ENCODE peak calls at places on chromosomes 6 and 20, in nine cellular contexts. One of them, this sample, is unnamed.

GRCh38 chr6:100979269-100979668 is 98.1 kb upstream of the ASCC3 start:
- DNase-seq in tibial artery: no peak
- DNase-seq in adipocyte: no peak
- DNase-seq in mesenchymal stem cell: no peak
- DNase-seq in ovary: no peak
- DNase-seq in stomach: no peak
- DNase-seq in effector memory CD4-positive, alpha-beta T cell: no peak
- DNase-seq in CD8-positive, alpha-beta memory T cell: no peak
- DNase-seq in neuronal stem cell: peak; percentile 12
- DNase-seq in this sample: no peak

GRCh38 chr6:87103977-87104601 is 9.2 kb upstream of the CGA start:
- DNase-seq in tibial artery: no peak
- DNase-seq in adipocyte: no peak
- DNase-seq in mesenchymal stem cell: no peak
- DNase-seq in ovary: no peak
- DNase-seq in stomach: no peak
- DNase-seq in effector memory CD4-positive, alpha-beta T cell: no peak
- DNase-seq in CD8-positive, alpha-beta memory T cell: no peak
- DNase-seq in neuronal stem cell: no peak
- DNase-seq in this sample: no peak

GRCh38 chr6:109902870-109903269 is 75.2 kb upstream of the GPR6 start:
- DNase-seq in tibial artery: no peak
- DNase-seq in adipocyte: no peak
- DNase-seq in mesenchymal stem cell: no peak
- DNase-seq in ovary: no peak
- DNase-seq in stomach: no peak
- DNase-seq in effector memory CD4-positive, alpha-beta T cell: no peak
- DNase-seq in CD8-positive, alpha-beta memory T cell: no peak
- DNase-seq in neuronal stem cell: no peak
- DNase-seq in this sample: no peak

GRCh38 chr6:70221025-70221714 is 81.7 kb downstream of the COL9A1 start:
- DNase-seq in tibial artery: no peak
- DNase-seq in adipocyte: peak; percentile 73
- DNase-seq in mesenchymal stem cell: peak; percentile 46
- DNase-seq in ovary: no peak
- DNase-seq in stomach: no peak
- DNase-seq in effector memory CD4-positive, alpha-beta T cell: no peak
- DNase-seq in CD8-positive, alpha-beta memory T cell: no peak
- DNase-seq in neuronal stem cell: peak; percentile 24
- DNase-seq in this sample: peak; percentile 33

GRCh38 chr6:131572686-131573415 is at the start of gene ARG1:
- DNase-seq in tibial artery: no peak
- DNase-seq in adipocyte: no peak
- DNase-seq in mesenchymal stem cell: no peak
- DNase-seq in ovary: no peak
- DNase-seq in stomach: no peak
- DNase-seq in effector memory CD4-positive, alpha-beta T cell: no peak
- DNase-seq in CD8-positive, alpha-beta memory T cell: no peak
- DNase-seq in neuronal stem cell: no peak
- DNase-seq in this sample: no peak

GRCh38 chr6:21665101-21665435 is 71.5 kb downstream of the SOX4 start:
- DNase-seq in tibial artery: no peak
- DNase-seq in adipocyte: peak; percentile 25
- DNase-seq in mesenchymal stem cell: peak; percentile 29
- DNase-seq in ovary: no peak
- DNase-seq in stomach: no peak
- DNase-seq in effector memory CD4-positive, alpha-beta T cell: no peak
- DNase-seq in CD8-positive, alpha-beta memory T cell: no peak
- DNase-seq in neuronal stem cell: peak; percentile 23
- DNase-seq in this sample: no peak

GRCh38 chr6:146911635-146912034 is 292.6 kb upstream of the STXBP5 start:
- DNase-seq in tibial artery: no peak
- DNase-seq in adipocyte: no peak
- DNase-seq in mesenchymal stem cell: no peak
- DNase-seq in ovary: no peak
- DNase-seq in stomach: no peak
- DNase-seq in effector memory CD4-positive, alpha-beta T cell: no peak
- DNase-seq in CD8-positive, alpha-beta memory T cell: no peak
- DNase-seq in neuronal stem cell: no peak
- DNase-seq in this sample: no peak

GRCh38 chr20:64035066-64035932 is 683 bp upstream of the C20orf204 start:
- DNase-seq in tibial artery: no peak
- DNase-seq in adipocyte: no peak
- DNase-seq in mesenchymal stem cell: no peak
- DNase-seq in ovary: no peak
- DNase-seq in stomach: no peak
- DNase-seq in effector memory CD4-positive, alpha-beta T cell: peak; percentile 27
- DNase-seq in CD8-positive, alpha-beta memory T cell: no peak
- DNase-seq in neuronal stem cell: no peak
- DNase-seq in this sample: peak; percentile 5

GRCh38 chr20:49573900-49574416 is 6.0 kb upstream of the PTGIS start:
- DNase-seq in tibial artery: peak; percentile 67
- DNase-seq in adipocyte: no peak
- DNase-seq in mesenchymal stem cell: no peak
- DNase-seq in ovary: peak; percentile 31
- DNase-seq in stomach: no peak
- DNase-seq in effector memory CD4-positive, alpha-beta T cell: no peak
- DNase-seq in CD8-positive, alpha-beta memory T cell: no peak
- DNase-seq in neuronal stem cell: no peak
- DNase-seq in this sample: no peak

GRCh38 chr6:32190054-32190945 is at the start of gene PBX2:
- DNase-seq in tibial artery: peak; percentile 98
- DNase-seq in adipocyte: peak; percentile 95
- DNase-seq in mesenchymal stem cell: peak; percentile 94
- DNase-seq in ovary: peak; percentile 96
- DNase-seq in stomach: peak; percentile 89
- DNase-seq in effector memory CD4-positive, alpha-beta T cell: peak; percentile 67
- DNase-seq in CD8-positive, alpha-beta memory T cell: peak; percentile 71
- DNase-seq in neuronal stem cell: peak; percentile 84
- DNase-seq in this sample: peak; percentile 85

DNA sequence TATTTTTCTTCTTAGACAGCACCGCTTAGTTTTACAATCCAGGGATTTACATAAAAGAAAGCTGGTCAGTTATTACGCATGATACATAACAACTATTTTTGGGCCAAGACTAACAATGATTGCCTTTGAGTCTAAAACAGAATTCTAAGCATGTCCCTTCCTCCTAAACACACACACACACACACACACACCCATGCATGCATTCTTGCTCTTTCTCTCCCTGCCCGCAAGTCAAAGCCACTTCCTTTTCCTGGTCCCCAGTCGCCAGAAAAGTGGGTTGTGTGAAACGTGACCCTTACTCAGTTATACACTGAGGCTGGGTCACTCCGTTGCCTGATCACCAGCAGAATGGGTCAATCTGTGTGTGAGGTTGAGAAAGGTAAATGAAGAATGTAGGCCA is 31.4 kb downstream of the FYN start:
- DNase-seq in tibial artery: no peak
- DNase-seq in adipocyte: no peak
- DNase-seq in mesenchymal stem cell: no peak
- DNase-seq in ovary: no peak
- DNase-seq in stomach: peak; percentile 31
- DNase-seq in effector memory CD4-positive, alpha-beta T cell: no peak
- DNase-seq in CD8-positive, alpha-beta memory T cell: peak; percentile 32
- DNase-seq in neuronal stem cell: no peak
- DNase-seq in this sample: no peak
- H3K4me1 ChIP-seq in tibial artery: no peaks in the 10 kb centered on the region
- H3K4me1 ChIP-seq in adipocyte: peaks cover 33% of the 10 kb centered on the region
- H3K4me1 ChIP-seq in mesenchymal stem cell: peaks cover 24% of the 10 kb centered on the region
- H3K4me1 ChIP-seq in ovary: peaks cover 11% of the 10 kb centered on the region
- H3K4me1 ChIP-seq in stomach: peaks cover 28% of the 10 kb centered on the region
- H3K4me1 ChIP-seq in effector memory CD4-positive, alpha-beta T cell: peaks cover 93% of the 10 kb centered on the region
- H3K4me1 ChIP-seq in CD8-positive, alpha-beta memory T cell: peaks cover 100% of the 10 kb centered on the region
- H3K4me1 ChIP-seq in neuronal stem cell: peaks cover 36% of the 10 kb centered on the region
- H3K4me1 ChIP-seq in this sample: peaks cover 33% of the 10 kb centered on the region

GRCh38 chr20:46555370-46555956 is 5.0 kb upstream of the OCSTAMP start:
- DNase-seq in tibial artery: no peak
- DNase-seq in adipocyte: no peak
- DNase-seq in mesenchymal stem cell: no peak
- DNase-seq in ovary: no peak
- DNase-seq in stomach: no peak
- DNase-seq in effector memory CD4-positive, alpha-beta T cell: no peak
- DNase-seq in CD8-positive, alpha-beta memory T cell: no peak
- DNase-seq in neuronal stem cell: no peak
- DNase-seq in this sample: no peak
- H3K4me1 ChIP-seq in tibial artery: no peaks in the 10 kb centered on the region
- H3K4me1 ChIP-seq in adipocyte: peaks cover 27% of the 10 kb centered on the region
- H3K4me1 ChIP-seq in mesenchymal stem cell: peaks cover 3% of the 10 kb centered on the region
- H3K4me1 ChIP-seq in ovary: no peaks in the 10 kb centered on the region
- H3K4me1 ChIP-seq in stomach: no peaks in the 10 kb centered on the region
- H3K4me1 ChIP-seq in effector memory CD4-positive, alpha-beta T cell: peaks cover 7% of the 10 kb centered on the region
- H3K4me1 ChIP-seq in CD8-positive, alpha-beta memory T cell: peaks cover 14% of the 10 kb centered on the region
- H3K4me1 ChIP-seq in neuronal stem cell: peaks cover 8% of the 10 kb centered on the region
- H3K4me1 ChIP-seq in this sample: no peaks in the 10 kb centered on the region

GRCh38 chr6:142372348-142372747 is 70.5 kb downstream of the ADGRG6 start:
- DNase-seq in tibial artery: no peak
- DNase-seq in adipocyte: no peak
- DNase-seq in mesenchymal stem cell: peak; percentile 51
- DNase-seq in ovary: no peak
- DNase-seq in stomach: no peak
- DNase-seq in effector memory CD4-positive, alpha-beta T cell: no peak
- DNase-seq in CD8-positive, alpha-beta memory T cell: no peak
- DNase-seq in neuronal stem cell: no peak
- DNase-seq in this sample: no peak

GRCh38 chr6:142374965-142375733 is 73.3 kb downstream of the ADGRG6 start:
- DNase-seq in tibial artery: no peak
- DNase-seq in adipocyte: peak; percentile 69
- DNase-seq in mesenchymal stem cell: peak; percentile 83
- DNase-seq in ovary: no peak
- DNase-seq in stomach: no peak
- DNase-seq in effector memory CD4-positive, alpha-beta T cell: no peak
- DNase-seq in CD8-positive, alpha-beta memory T cell: no peak
- DNase-seq in neuronal stem cell: peak; percentile 26
- DNase-seq in this sample: no peak

GRCh38 chr6:142376115-142376514 is 74.3 kb downstream of the ADGRG6 start:
- DNase-seq in tibial artery: no peak
- DNase-seq in adipocyte: no peak
- DNase-seq in mesenchymal stem cell: no peak
- DNase-seq in ovary: no peak
- DNase-seq in stomach: no peak
- DNase-seq in effector memory CD4-positive, alpha-beta T cell: no peak
- DNase-seq in CD8-positive, alpha-beta memory T cell: no peak
- DNase-seq in neuronal stem cell: no peak
- DNase-seq in this sample: no peak

GRCh38 chr6:142373268-142374089 is 71.7 kb downstream of the ADGRG6 start:
- DNase-seq in tibial artery: no peak
- DNase-seq in adipocyte: no peak
- DNase-seq in mesenchymal stem cell: no peak
- DNase-seq in ovary: no peak
- DNase-seq in stomach: no peak
- DNase-seq in effector memory CD4-positive, alpha-beta T cell: no peak
- DNase-seq in CD8-positive, alpha-beta memory T cell: no peak
- DNase-seq in neuronal stem cell: no peak
- DNase-seq in this sample: no peak

GRCh38 chr6:142374090-142374783 is 72.4 kb downstream of the ADGRG6 start:
- DNase-seq in tibial artery: no peak
- DNase-seq in adipocyte: no peak
- DNase-seq in mesenchymal stem cell: peak; percentile 43
- DNase-seq in ovary: no peak
- DNase-seq in stomach: no peak
- DNase-seq in effector memory CD4-positive, alpha-beta T cell: no peak
- DNase-seq in CD8-positive, alpha-beta memory T cell: no peak
- DNase-seq in neuronal stem cell: no peak
- DNase-seq in this sample: no peak
- H3K4me1 ChIP-seq in tibial artery: no peaks in the 10 kb centered on the region
- H3K4me1 ChIP-seq in adipocyte: peaks cover 28% of the 10 kb centered on the region
- H3K4me1 ChIP-seq in mesenchymal stem cell: peaks cover 3% of the 10 kb centered on the region
- H3K4me1 ChIP-seq in ovary: no peaks in the 10 kb centered on the region
- H3K4me1 ChIP-seq in stomach: peaks cover 5% of the 10 kb centered on the region
- H3K4me1 ChIP-seq in effector memory CD4-positive, alpha-beta T cell: no peaks in the 10 kb centered on the region
- H3K4me1 ChIP-seq in CD8-positive, alpha-beta memory T cell: no peaks in the 10 kb centered on the region
- H3K4me1 ChIP-seq in neuronal stem cell: peaks cover 7% of the 10 kb centered on the region
- H3K4me1 ChIP-seq in this sample: no peaks in the 10 kb centered on the region

DNA sequence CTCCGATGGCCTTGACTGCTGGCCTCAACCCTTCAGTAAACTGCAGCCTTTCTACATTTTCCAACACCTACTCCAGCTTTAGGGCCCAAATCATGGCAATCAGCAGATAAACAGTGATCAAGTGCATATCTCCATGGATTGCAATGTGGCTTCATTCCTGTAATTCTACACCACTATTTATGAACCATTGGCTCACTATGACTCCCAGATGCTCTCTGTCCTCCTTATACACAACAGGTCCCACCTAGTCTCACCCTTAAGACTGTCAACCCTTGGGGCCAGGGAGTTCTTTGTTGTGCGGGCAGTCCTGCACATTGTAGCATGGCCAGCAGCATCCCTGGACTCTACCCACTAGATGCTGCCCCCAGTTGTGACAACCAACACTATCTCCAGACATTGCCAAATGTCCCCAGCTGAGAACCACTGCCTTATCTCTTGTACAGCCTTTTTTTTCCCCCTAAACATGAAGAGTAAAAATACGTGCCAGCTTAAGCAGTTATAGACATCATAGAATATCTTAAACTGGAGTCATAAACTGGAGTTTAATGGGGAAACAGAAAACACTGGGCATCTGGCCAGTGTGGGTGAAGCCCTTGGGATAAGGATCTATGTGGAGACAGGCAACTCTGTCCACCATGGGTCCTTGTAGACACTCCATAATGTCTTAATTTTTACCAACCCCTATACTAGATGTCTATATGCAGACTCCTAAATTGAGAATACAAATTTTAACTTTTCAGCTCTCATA is 21.1 kb downstream of the MRPL14 start:
- DNase-seq in tibial artery: no peak
- DNase-seq in adipocyte: no peak
- DNase-seq in mesenchymal stem cell: no peak
- DNase-seq in ovary: no peak
- DNase-seq in stomach: no peak
- DNase-seq in effector memory CD4-positive, alpha-beta T cell: no peak
- DNase-seq in CD8-positive, alpha-beta memory T cell: no peak
- DNase-seq in neuronal stem cell: no peak
- DNase-seq in this sample: no peak
- H3K4me1 ChIP-seq in tibial artery: no peaks in the 10 kb centered on the region
- H3K4me1 ChIP-seq in adipocyte: peaks cover 17% of the 10 kb centered on the region
- H3K4me1 ChIP-seq in mesenchymal stem cell: peaks cover 44% of the 10 kb centered on the region
- H3K4me1 ChIP-seq in ovary: peaks cover 5% of the 10 kb centered on the region
- H3K4me1 ChIP-seq in stomach: peaks cover 4% of the 10 kb centered on the region
- H3K4me1 ChIP-seq in effector memory CD4-positive, alpha-beta T cell: no peaks in the 10 kb centered on the region
- H3K4me1 ChIP-seq in CD8-positive, alpha-beta memory T cell: no peaks in the 10 kb centered on the region
- H3K4me1 ChIP-seq in neuronal stem cell: peaks cover 5% of the 10 kb centered on the region
- H3K4me1 ChIP-seq in this sample: peaks cover 7% of the 10 kb centered on the region

GRCh38 chr6:151067684-151068596 is 171.8 kb upstream of the AKAP12 start:
- DNase-seq in tibial artery: peak; percentile 85
- DNase-seq in adipocyte: peak; percentile 93
- DNase-seq in mesenchymal stem cell: peak; percentile 93
- DNase-seq in ovary: peak; percentile 76
- DNase-seq in stomach: peak; percentile 58
- DNase-seq in effector memory CD4-positive, alpha-beta T cell: no peak
- DNase-seq in CD8-positive, alpha-beta memory T cell: no peak
- DNase-seq in neuronal stem cell: no peak
- DNase-seq in this sample: peak; percentile 35
- H3K4me1 ChIP-seq in tibial artery: peaks cover 48% of the 10 kb centered on the region
- H3K4me1 ChIP-seq in adipocyte: peaks cover 62% of the 10 kb centered on the region
- H3K4me1 ChIP-seq in mesenchymal stem cell: peaks cover 20% of the 10 kb centered on the region
- H3K4me1 ChIP-seq in ovary: peaks cover 19% of the 10 kb centered on the region
- H3K4me1 ChIP-seq in stomach: peaks cover 16% of the 10 kb centered on the region
- H3K4me1 ChIP-seq in effector memory CD4-positive, alpha-beta T cell: no peaks in the 10 kb centered on the region
- H3K4me1 ChIP-seq in CD8-positive, alpha-beta memory T cell: no peaks in the 10 kb centered on the region
- H3K4me1 ChIP-seq in neuronal stem cell: no peaks in the 10 kb centered on the region
- H3K4me1 ChIP-seq in this sample: peaks cover 7% of the 10 kb centered on the region